ENCODE peak calls at places on chromosomes 11 and 22, in ten cellular contexts. X is stimulated activated CD4-positive, alpha-beta T cell treated with anti-CD3 and anti-CD28 coated beads, Interleukin-2, amount 100 ng/mL, for 48 hours; J is type B pancreatic cell; P is NCI-H1436; Y is A549; E is EL; D is mucosa of descending colon; H is activated T-helper 1 cell treated with Interleukin-2 at 50 U/mL for 16 hours; S is amygdala; R is AG08396. B is an unnamed sample.

GRCh38 chr11:125570952-125571351 is 1.7 kb downstream of the EI24 start:
- DNase-seq in X (no peak), J (no peak), P (no peak), Y (no peak), E (no peak), D (no peak), H (no peak), S (no peak), R (no peak), B (no peak)

GRCh38 chr22:33300165-33300564 is 242.0 kb upstream of the SYN3 start:
- DNase-seq in X (no peak), J (no peak), P (no peak), Y (no peak), E (no peak), D (no peak), H (no peak), S (no peak), R (no peak), B (no peak)

GRCh38 chr11:75639752-75640151 is 29.1 kb downstream of the MAP6 start:
- DNase-seq in X (no peak), J (no peak), P (peak), Y (no peak), E (peak), D (peak), H (no peak), S (peak), R (peak), B (peak)

GRCh38 chr11:71322861-71323582 is 70.6 kb upstream of the SHANK2 start:
- DNase-seq in X (no peak), J (no peak), P (no peak), Y (no peak), E (no peak), D (no peak), H (no peak), S (no peak), R (no peak), B (no peak)

GRCh38 chr22:22730655-22731373 is 86.4 kb downstream of the GGTLC2 start:
- DNase-seq in X (no peak), J (no peak), P (no peak), Y (no peak), E (no peak), D (no peak), H (no peak), S (no peak), R (no peak), B (no peak)

GRCh38 chr22:48944756-48945620 is 882.7 kb downstream of the BRD1 start:
- DNase-seq in X (no peak), J (peak), P (no peak), Y (no peak), E (no peak), D (no peak), H (no peak), S (no peak), R (no peak), B (no peak)

GRCh38 chr22:37803636-37804371 is 3.9 kb upstream of the GCAT start:
- DNase-seq in X (no peak), J (no peak), P (no peak), Y (no peak), E (no peak), D (peak), H (no peak), S (no peak), R (no peak), B (no peak)

GRCh38 chr11:16404781-16405180 is 48.4 kb upstream of the SOX6 start:
- DNase-seq in X (no peak), J (no peak), P (peak), Y (no peak), E (no peak), D (no peak), H (no peak), S (no peak), R (no peak), B (no peak)

GRCh38 chr11:128786507-128786906 is 80.6 kb downstream of the KCNJ1 start:
- DNase-seq in X (no peak), J (no peak), P (no peak), Y (no peak), E (no peak), D (no peak), H (no peak), S (no peak), R (no peak), B (no peak)

GRCh38 chr11:74683941-74684481 is 47.2 kb downstream of the CHRDL2 start:
- DNase-seq in X (no peak), J (no peak), P (no peak), Y (no peak), E (peak), D (no peak), H (no peak), S (no peak), R (peak), B (no peak)

GRCh38 chr22:34015642-34016041 is 95.4 kb upstream of the LARGE1 start:
- DNase-seq in X (no peak), J (no peak), P (no peak), Y (no peak), E (no peak), D (no peak), H (no peak), S (no peak), R (no peak), B (no peak)

GRCh38 chr11:8928981-8929615 is 3.6 kb downstream of the C11orf16 start:
- DNase-seq in X (no peak), J (no peak), P (no peak), Y (no peak), E (peak), D (no peak), H (no peak), S (no peak), R (no peak), B (no peak)

GRCh38 chr11:70191495-70192140 is 11.5 kb upstream of the FADD start:
- DNase-seq in X (peak), J (peak), P (no peak), Y (peak), E (peak), D (peak), H (peak), S (no peak), R (peak), B (peak)

GRCh38 chr22:30574095-30574981 is at the start of gene GAL3ST1:
- DNase-seq in X (no peak), J (no peak), P (no peak), Y (peak), E (no peak), D (peak), H (no peak), S (peak), R (no peak), B (no peak)

GRCh38 chr22:17077255-17077654 is 7.5 kb upstream of the IL17RA start:
- DNase-seq in X (no peak), J (no peak), P (no peak), Y (no peak), E (peak), D (no peak), H (no peak), S (no peak), R (peak), B (no peak)

GRCh38 chr22:45999379-45999971 is 22.5 kb upstream of the WNT7B start:
- DNase-seq in X (no peak), J (no peak), P (no peak), Y (no peak), E (no peak), D (no peak), H (no peak), S (no peak), R (no peak), B (no peak)

GRCh38 chr11:66652651-66653050 is 14.1 kb downstream of the RBM4 start:
- DNase-seq in X (no peak), J (no peak), P (no peak), Y (no peak), E (no peak), D (no peak), H (no peak), S (no peak), R (no peak), B (no peak)